ENCODE peak calls at places on chromosomes 1 and 21, in five cellular contexts. E is renal cortical epithelial cell; C is fibroblast of lung; I is posterior vena cava; K is activated naive CD4-positive, alpha-beta T cell. V is an unnamed sample.

GRCh38 chr1:30525631-30525979 is 197.8 kb downstream of the MATN1 start:
- DNase-seq in E (no peak), C (no peak), I (peak), K (no peak), V (no peak)

GRCh38 chr1:150564051-150564991 is 15.1 kb downstream of the MCL1 start:
- DNase-seq in E (no peak), C (no peak), I (peak), K (no peak), V (no peak)

GRCh38 chr1:163076981-163077761 is 8.0 kb downstream of the RGS4 start:
- DNase-seq in E (no peak), C (peak), I (no peak), K (no peak), V (no peak)

GRCh38 chr21:45454924-45455315 is 50.0 kb downstream of the COL18A1 start:
- DNase-seq in E (no peak), C (peak), I (no peak), K (no peak), V (no peak)

GRCh38 chr1:100834779-100835645 is 59.6 kb downstream of the EXTL2 start:
- DNase-seq in E (no peak), C (no peak), I (no peak), K (no peak), V (no peak)

GRCh38 chr1:22112505-22112904 is 30.4 kb downstream of the WNT4 start:
- DNase-seq in E (no peak), C (no peak), I (no peak), K (no peak), V (no peak)

GRCh38 chr1:194568610-194569009 is 1382.2 kb upstream of the B3GALT2 start:
- DNase-seq in E (no peak), C (peak), I (no peak), K (no peak), V (no peak)

GRCh38 chr1:54397980-54398379 is 8.2 kb downstream of the SSBP3 start:
- DNase-seq in E (no peak), C (no peak), I (no peak), K (no peak), V (no peak)

GRCh38 chr1:174206148-174206826 is 47.0 kb downstream of the RABGAP1L start:
- DNase-seq in E (no peak), C (peak), I (no peak), K (no peak), V (no peak)

GRCh38 chr1:230261918-230262650 is 164.0 kb downstream of the PGBD5 start:
- DNase-seq in E (no peak), C (no peak), I (peak), K (no peak), V (no peak)

GRCh38 chr1:15426492-15427279 is 11.6 kb upstream of the CTRC start:
- DNase-seq in E (peak), C (peak), I (no peak), K (no peak), V (no peak)

GRCh38 chr1:67785847-67786753 is 47.2 kb downstream of the GNG12 start:
- DNase-seq in E (no peak), C (no peak), I (no peak), K (no peak), V (no peak)

GRCh38 chr1:215376544-215377264 is 190.4 kb upstream of the KCTD3 start:
- DNase-seq in E (no peak), C (peak), I (no peak), K (no peak), V (no peak)

GRCh38 chr1:53964109-53964508 is 18.0 kb downstream of the LRRC42 start:
- DNase-seq in E (no peak), C (no peak), I (no peak), K (no peak), V (no peak)

GRCh38 chr1:178501705-178502329 is 5.1 kb upstream of the CLEC20A start:
- DNase-seq in E (peak), C (peak), I (peak), K (no peak), V (peak)

GRCh38 chr21:20419780-20420179 is 578.4 kb upstream of the NCAM2 start:
- DNase-seq in E (no peak), C (no peak), I (no peak), K (no peak), V (no peak)

GRCh38 chr1:185846672-185847440 is 112.7 kb downstream of the HMCN1 start:
- DNase-seq in E (peak), C (peak), I (no peak), K (no peak), V (no peak)

GRCh38 chr1:94070746-94071318 is 50.1 kb downstream of the ABCA4 start:
- DNase-seq in E (no peak), C (no peak), I (no peak), K (no peak), V (no peak)

GRCh38 chr1:176954242-176954641 is 210.3 kb downstream of the ASTN1 start:
- DNase-seq in E (no peak), C (no peak), I (no peak), K (no peak), V (no peak)

GRCh38 chr1:115665319-115665718 is 23.5 kb downstream of the VANGL1 start:
- DNase-seq in E (no peak), C (no peak), I (no peak), K (no peak), V (no peak)

GRCh38 chr1:233496940-233497456 is 116.9 kb upstream of the KCNK1 start:
- DNase-seq in E (no peak), C (no peak), I (no peak), K (no peak), V (no peak)

GRCh38 chr1:159207774-159208459 is 3.2 kb downstream of the ACKR1 start:
- DNase-seq in E (peak), C (no peak), I (no peak), K (no peak), V (no peak)

GRCh38 chr1:43930168-43930948 is 3.2 kb upstream of the ARTN start:
- DNase-seq in E (no peak), C (no peak), I (no peak), K (no peak), V (no peak)

GRCh38 chr1:185155600-185156320 is 993 bp downstream of the TRMT1L start:
- DNase-seq in E (peak), C (peak), I (no peak), K (no peak), V (no peak)

GRCh38 chr1:87515781-87516180 is 187.1 kb downstream of the LMO4 start:
- DNase-seq in E (peak), C (peak), I (no peak), K (no peak), V (no peak)

GRCh38 chr1:245356891-245357585 is 202.3 kb downstream of the KIF26B start:
- DNase-seq in E (peak), C (peak), I (no peak), K (no peak), V (no peak)

GRCh38 chr1:86758570-86758969 is 54.2 kb downstream of the SH3GLB1 start:
- DNase-seq in E (no peak), C (no peak), I (no peak), K (no peak), V (no peak)

GRCh38 chr1:64043328-64043727 is 160.1 kb upstream of the UBE2U start:
- DNase-seq in E (peak), C (peak), I (no peak), K (no peak), V (no peak)

GRCh38 chr1:55504306-55504706 is 289.1 kb upstream of the USP24 start:
- DNase-seq in E (peak), C (peak), I (no peak), K (no peak), V (no peak)

GRCh38 chr1:201241716-201242115 is 41.6 kb upstream of the PKP1 start:
- DNase-seq in E (no peak), C (no peak), I (no peak), K (no peak), V (no peak)

GRCh38 chr1:204959374-204959773 is 83.6 kb upstream of the CNTN2 start:
- DNase-seq in E (no peak), C (no peak), I (no peak), K (no peak), V (no peak)

GRCh38 chr1:117815105-117815812 is 114.2 kb downstream of the GDAP2 start:
- DNase-seq in E (peak), C (peak), I (no peak), K (no peak), V (no peak)

GRCh38 chr1:38585038-38585420 is 274.5 kb downstream of the RRAGC start:
- DNase-seq in E (no peak), C (no peak), I (no peak), K (no peak), V (no peak)

GRCh38 chr1:164660415-164661174 is 101.6 kb downstream of the PBX1 start:
- DNase-seq in E (peak), C (peak), I (no peak), K (no peak), V (no peak)

GRCh38 chr1:33383974-33384767 is 46.7 kb downstream of the PHC2 start:
- DNase-seq in E (peak), C (peak), I (no peak), K (no peak), V (no peak)

GRCh38 chr1:119286587-119287181 is 81.9 kb upstream of the HAO2 start:
- DNase-seq in E (peak), C (peak), I (no peak), K (no peak), V (no peak)

GRCh38 chr1:239387304-239388231 is 1.2 kb downstream of the CHRM3 start:
- DNase-seq in E (no peak), C (peak), I (no peak), K (no peak), V (no peak)

V was measured in omental fat pad.